ENCODE peak calls at places on chromosomes 4 and X, in nine cellular contexts. J, B, Y, E, U, T, A, I and X are unnamed samples.

GRCh38 chr4:30553151-30553550 is 167.0 kb upstream of the PCDH7 start:
- DNase-seq in J (no peak), B (no peak), Y (no peak), E (no peak), U (no peak), T (no peak), A (no peak), I (no peak), X (no peak)

GRCh38 chr4:8769645-8770517 is 101.8 kb downstream of the HMX1 start:
- DNase-seq in J (no peak), B (no peak), Y (no peak), E (no peak), U (no peak), T (no peak), A (no peak), I (no peak), X (no peak)

GRCh38 chrX:14529288-14529989 is at the start of gene GLRA2:
- DNase-seq in J (peak; percentile 5), B (peak; percentile 6), Y (no peak), E (peak; percentile 1), U (no peak), T (no peak), A (no peak), I (no peak), X (no peak)

GRCh38 chrX:72308566-72309296 is 3.0 kb upstream of the CITED1 start:
- DNase-seq in J (peak; percentile 70), B (peak; percentile 76), Y (peak; percentile 48), E (peak; percentile 58), U (peak; percentile 61), T (peak; percentile 63), A (peak; percentile 62), I (no peak), X (no peak)

GRCh38 chr4:81314196-81314896 is 99.3 kb upstream of the PRKG2 start:
- DNase-seq in J (no peak), B (peak; percentile 91), Y (peak; percentile 17), E (peak; percentile 1), U (no peak), T (no peak), A (peak; percentile 85), I (peak; percentile 74), X (no peak)

GRCh38 chrX:42577936-42578335 is 200.0 kb downstream of the PPP1R2C start:
- DNase-seq in J (peak; percentile 0), B (peak; percentile 9), Y (no peak), E (no peak), U (no peak), T (no peak), A (no peak), I (peak; percentile 39), X (no peak)

GRCh38 chr4:38106301-38106700 is 146.1 kb downstream of the PTTG2 start:
- DNase-seq in J (peak; percentile 68), B (peak; percentile 74), Y (no peak), E (no peak), U (no peak), T (no peak), A (no peak), I (no peak), X (no peak)

GRCh38 chr4:8383016-8383415 is 57.5 kb downstream of the ACOX3 start:
- DNase-seq in J (no peak), B (no peak), Y (no peak), E (no peak), U (no peak), T (no peak), A (no peak), I (no peak), X (no peak)

GRCh38 chrX:19194285-19195242 is 72.3 kb upstream of the ADGRG2 start:
- DNase-seq in J (no peak), B (no peak), Y (no peak), E (no peak), U (no peak), T (no peak), A (no peak), I (no peak), X (no peak)

GRCh38 chr4:139587452-139587851 is 31.4 kb upstream of the SETD7 start:
- DNase-seq in J (no peak), B (peak; percentile 35), Y (no peak), E (no peak), U (no peak), T (no peak), A (no peak), I (no peak), X (no peak)

GRCh38 chr4:73308286-73308685 is 49.7 kb upstream of the ANKRD17 start:
- DNase-seq in J (peak; percentile 34), B (peak; percentile 55), Y (no peak), E (peak; percentile 20), U (no peak), T (no peak), A (no peak), I (peak; percentile 34), X (no peak)

DNA sequence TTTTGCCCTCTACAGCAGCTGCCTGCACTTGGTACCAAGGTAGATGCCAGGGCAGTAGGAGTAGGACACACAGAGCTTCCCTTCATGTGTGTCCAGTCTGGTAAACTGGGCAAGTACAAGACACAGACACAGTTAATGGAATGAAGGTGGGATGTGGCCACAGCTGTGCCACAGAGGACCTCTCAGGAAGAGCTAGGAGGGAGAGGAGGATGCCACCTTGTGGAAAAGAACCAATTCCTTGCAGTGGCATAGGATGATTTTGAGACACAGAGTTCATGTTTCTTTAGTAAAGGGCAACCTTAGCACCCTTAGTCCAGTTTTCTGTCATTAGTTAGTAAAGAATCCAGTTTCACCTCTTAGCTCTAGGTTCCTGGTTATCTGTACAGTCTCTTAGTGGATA is 36.3 kb upstream of the TBC1D14 start:
- DNase-seq in J (no peak), B (peak; percentile 35), Y (no peak), E (peak; percentile 44), U (no peak), T (no peak), A (no peak), I (no peak), X (no peak)
- TF ChIP-seq CTCF in J (peak; percentile 26), B (peak; percentile 27), Y (no peak), E (no peak), U (no peak), T (peak; percentile 8), A (no peak), I (peak; percentile 20), X (no peak)

GRCh38 chrX:45788315-45788714 is 587.6 kb upstream of the DIPK2B start:
- DNase-seq in J (peak; percentile 76), B (peak; percentile 37), Y (no peak), E (no peak), U (no peak), T (no peak), A (no peak), I (no peak), X (no peak)
- H3K27ac ChIP-seq in J (peak overlapping the region; percentile 34), B (no peak overlapping the region), Y (no peak overlapping the region), E (no peak overlapping the region), U (no peak overlapping the region), T (no peak overlapping the region), A (no peak overlapping the region), I (no peak overlapping the region), X (no peak overlapping the region)

DNA sequence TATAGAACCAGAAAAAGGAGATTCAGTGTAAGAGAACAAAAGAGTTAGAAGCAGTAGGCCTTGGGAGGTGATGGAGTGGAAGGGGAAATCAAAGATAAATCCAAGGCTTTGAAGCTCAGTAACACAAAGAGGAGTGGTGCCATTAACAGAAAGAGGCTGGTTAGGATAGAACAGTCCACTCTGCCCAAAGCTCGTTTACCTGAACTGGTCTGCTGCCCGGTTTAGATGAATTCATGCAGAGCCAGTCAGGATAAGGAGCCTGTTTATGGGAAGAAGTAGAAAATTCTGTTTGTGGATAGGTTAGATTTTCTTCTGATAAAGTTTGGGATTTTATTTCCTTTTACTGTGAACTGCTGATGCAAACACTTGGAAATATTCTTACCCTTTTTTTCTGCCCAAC is 80.6 kb downstream of the HMGB2 start:
- DNase-seq in J (no peak), B (no peak), Y (no peak), E (no peak), U (no peak), T (no peak), A (no peak), I (no peak), X (no peak)
- H3K4me1 ChIP-seq in J (peaks cover 3% of the 10 kb centered on the region), B (no peaks in the 10 kb centered on the region), Y (no peaks in the 10 kb centered on the region), E (peaks cover 28% of the 10 kb centered on the region), U (peaks cover 12% of the 10 kb centered on the region), T (no peaks in the 10 kb centered on the region), A (peaks cover 27% of the 10 kb centered on the region), I (peaks cover 9% of the 10 kb centered on the region), X (peaks cover 7% of the 10 kb centered on the region)

GRCh38 chr4:11426716-11427115 is 2.0 kb downstream of the HS3ST1 start:
- DNase-seq in J (peak; percentile 7), B (peak; percentile 58), Y (no peak), E (no peak), U (no peak), T (no peak), A (no peak), I (no peak), X (no peak)

GRCh38 chr4:11423465-11423864 is 5.2 kb downstream of the HS3ST1 start:
- DNase-seq in J (no peak), B (peak; percentile 46), Y (no peak), E (no peak), U (no peak), T (no peak), A (no peak), I (no peak), X (no peak)

GRCh38 chr4:11424896-11425295 is 3.8 kb downstream of the HS3ST1 start:
- DNase-seq in J (no peak), B (no peak), Y (no peak), E (no peak), U (no peak), T (no peak), A (no peak), I (no peak), X (no peak)

GRCh38 chr4:11426003-11426402 is 2.7 kb downstream of the HS3ST1 start:
- DNase-seq in J (no peak), B (no peak), Y (no peak), E (no peak), U (no peak), T (no peak), A (no peak), I (no peak), X (no peak)

DNA sequence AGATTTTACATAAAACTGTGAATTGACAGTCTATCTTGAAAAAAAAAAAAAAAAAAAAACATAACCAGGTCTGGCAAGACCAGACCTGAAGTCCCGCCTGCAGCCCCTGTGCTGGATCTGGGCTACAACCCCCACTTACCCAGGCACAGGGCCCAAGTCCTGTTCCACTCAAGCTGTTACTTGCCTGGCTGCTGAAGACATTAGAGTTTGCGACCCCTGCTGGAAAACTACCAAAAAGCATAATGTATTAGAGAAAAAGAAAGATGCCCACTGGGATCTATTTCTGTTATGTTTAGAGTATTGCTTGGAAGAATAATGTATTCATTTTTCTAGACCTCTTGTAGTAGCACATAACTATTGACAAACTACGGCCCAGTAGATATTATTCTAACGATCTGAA is 4.7 kb downstream of the HS3ST1 start:
- DNase-seq in J (peak; percentile 18), B (peak; percentile 75), Y (no peak), E (peak; percentile 28), U (no peak), T (peak; percentile 58), A (no peak), I (peak; percentile 45), X (no peak)
- TF ChIP-seq CTCF in J (peak; percentile 37), B (peak; percentile 63), Y (peak; percentile 46), E (peak; percentile 29), U (no peak), T (peak; percentile 19), A (no peak), I (peak; percentile 77), X (no peak)

GRCh38 chrX:43970528-43970927 is 2.7 kb downstream of the NDP start:
- DNase-seq in J (peak; percentile 54), B (no peak), Y (no peak), E (peak; percentile 14), U (no peak), T (no peak), A (no peak), I (no peak), X (no peak)
- H3K27ac ChIP-seq in J (no peak overlapping the region), B (no peak overlapping the region), Y (no peak overlapping the region), E (peak overlapping the region; percentile 74), U (no peak overlapping the region), T (no peak overlapping the region), A (no peak overlapping the region), I (no peak overlapping the region), X (no peak overlapping the region)